ENCODE peak calls at places on chromosomes 4 and X, in five cellular contexts. T, I, J, E and N are unnamed samples.
A peak's percentile ranks its signal among the peaks of the same experiment; 100 is the strongest.

GRCh38 chrX:115138040-115138439 is 51.2 kb upstream of the RBMXL3 start:
- DNase-seq in T (no peak), I (no peak), J (no peak), E (no peak), N (no peak)

GRCh38 chrX:52933976-52934703 is 24.2 kb downstream of the FAM156A start:
- DNase-seq in T (no peak), I (no peak), J (no peak), E (no peak), N (no peak)

GRCh38 chr4:72366601-72367000 is 202.4 kb downstream of the ADAMTS3 start:
- DNase-seq in T (no peak), I (no peak), J (no peak), E (no peak), N (no peak)

GRCh38 chrX:19964017-19964710 is 26.7 kb downstream of the BCLAF3 start:
- DNase-seq in T (no peak), I (no peak), J (no peak), E (no peak), N (no peak)

GRCh38 chr4:142405021-142405991 is 440.8 kb downstream of the INPP4B start:
- DNase-seq in T (peak; percentile 23), I (peak; percentile 86), J (peak; percentile 27), E (peak; percentile 81), N (no peak)

GRCh38 chrX:16604300-16604699 is 45.7 kb upstream of the S100G start:
- DNase-seq in T (no peak), I (no peak), J (no peak), E (no peak), N (no peak)

GRCh38 chr4:15106417-15106816 is 104.1 kb downstream of the CPEB2 start:
- DNase-seq in T (no peak), I (no peak), J (no peak), E (no peak), N (no peak)

GRCh38 chr4:177177446-177178160 is 132.1 kb upstream of the NEIL3 start:
- DNase-seq in T (no peak), I (no peak), J (no peak), E (peak; percentile 43), N (no peak)

GRCh38 chrX:23898412-23898959 is 9.3 kb downstream of the APOO start:
- DNase-seq in T (no peak), I (no peak), J (no peak), E (peak; percentile 53), N (no peak)

GRCh38 chr4:127698789-127699200 is 31.4 kb upstream of the SLC25A31 start:
- DNase-seq in T (no peak), I (no peak), J (no peak), E (peak; percentile 78), N (no peak)

GRCh38 chr4:51842554-51843308 is at the start of gene DCUN1D4:
- DNase-seq in T (peak; percentile 100), I (peak; percentile 100), J (peak; percentile 95), E (peak; percentile 100), N (peak; percentile 100)
- TF ChIP-seq CTCF in T (peak; percentile 14), I (no peak), J (peak; percentile 26), E (peak; percentile 73), N (peak; percentile 65)

GRCh38 chrX:14923761-14924160 is 50.5 kb downstream of the MOSPD2 start:
- DNase-seq in T (no peak), I (no peak), J (no peak), E (no peak), N (no peak)

GRCh38 chrX:14919421-14919820 is 46.2 kb downstream of the MOSPD2 start:
- DNase-seq in T (no peak), I (no peak), J (no peak), E (no peak), N (no peak)

GRCh38 chrX:14926471-14926870 is 53.2 kb downstream of the MOSPD2 start:
- DNase-seq in T (no peak), I (no peak), J (no peak), E (no peak), N (no peak)

GRCh38 chrX:14920196-14920595 is 47.0 kb downstream of the MOSPD2 start:
- DNase-seq in T (no peak), I (no peak), J (no peak), E (peak; percentile 43), N (no peak)

GRCh38 chrX:14922437-14922836 is 49.2 kb downstream of the MOSPD2 start:
- DNase-seq in T (no peak), I (no peak), J (no peak), E (peak; percentile 88), N (no peak)
- TF ChIP-seq CTCF in T (no peak), I (no peak), J (no peak), E (no peak), N (no peak)

GRCh38 chr4:138979742-138980141 is 35.8 kb upstream of the NOCT start:
- DNase-seq in T (no peak), I (no peak), J (no peak), E (no peak), N (no peak)

GRCh38 chr4:138984647-138985046 is 30.9 kb upstream of the NOCT start:
- DNase-seq in T (no peak), I (no peak), J (no peak), E (no peak), N (no peak)

GRCh38 chr4:138983690-138984089 is 31.9 kb upstream of the NOCT start:
- DNase-seq in T (no peak), I (no peak), J (no peak), E (no peak), N (no peak)

GRCh38 chr4:138982754-138983153 is 32.8 kb upstream of the NOCT start:
- DNase-seq in T (no peak), I (no peak), J (no peak), E (no peak), N (no peak)

DNA sequence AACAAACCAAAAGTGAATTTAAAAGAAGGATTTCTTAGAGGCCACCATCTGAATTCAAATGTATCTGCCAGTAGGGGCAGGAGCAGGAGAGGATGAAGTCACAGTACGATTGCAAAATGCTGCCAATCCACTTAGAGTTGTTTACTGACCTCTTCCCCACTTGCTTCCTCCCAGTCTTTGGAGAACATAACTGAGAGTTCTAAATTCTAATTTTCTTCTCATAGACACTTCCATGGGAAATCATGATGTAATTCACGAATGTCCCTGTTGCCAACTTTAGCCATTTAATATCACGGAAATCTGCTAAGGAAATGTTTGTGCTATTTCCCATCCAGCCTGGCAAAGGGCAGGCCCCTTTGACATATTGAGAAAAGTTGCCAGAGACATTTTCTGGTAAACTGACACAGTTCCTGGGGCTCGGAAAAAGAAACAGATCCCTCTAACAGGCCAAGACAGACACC is 33.6 kb upstream of the NOCT start:
- DNase-seq in T (no peak), I (no peak), J (no peak), E (peak; percentile 15), N (no peak)
- TF ChIP-seq CTCF in T (no peak), I (no peak), J (no peak), E (peak; percentile 42), N (no peak)

DNA sequence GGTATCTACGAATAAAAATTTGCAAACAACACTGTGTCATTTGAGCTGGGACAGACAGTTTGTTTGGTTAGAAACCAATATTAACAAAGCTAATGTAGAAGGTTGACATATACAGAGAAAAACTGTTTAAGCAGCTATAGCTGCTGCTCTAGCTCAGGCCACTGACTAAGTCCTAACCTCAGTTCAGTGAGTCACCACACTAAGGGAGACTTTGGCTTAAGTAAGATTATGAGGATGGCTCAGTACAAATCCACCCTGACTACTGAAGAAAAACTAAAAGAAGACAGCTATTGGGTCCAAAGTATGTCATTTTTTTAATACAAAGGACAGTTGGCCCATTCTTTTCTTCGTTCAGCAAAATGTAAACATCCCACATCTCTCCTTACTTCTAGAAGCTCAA is 717.3 kb upstream of the ACTRT1 start:
- DNase-seq in T (no peak), I (no peak), J (no peak), E (no peak), N (no peak)
- TF ChIP-seq CTCF in T (no peak), I (no peak), J (no peak), E (no peak), N (no peak)

DNA sequence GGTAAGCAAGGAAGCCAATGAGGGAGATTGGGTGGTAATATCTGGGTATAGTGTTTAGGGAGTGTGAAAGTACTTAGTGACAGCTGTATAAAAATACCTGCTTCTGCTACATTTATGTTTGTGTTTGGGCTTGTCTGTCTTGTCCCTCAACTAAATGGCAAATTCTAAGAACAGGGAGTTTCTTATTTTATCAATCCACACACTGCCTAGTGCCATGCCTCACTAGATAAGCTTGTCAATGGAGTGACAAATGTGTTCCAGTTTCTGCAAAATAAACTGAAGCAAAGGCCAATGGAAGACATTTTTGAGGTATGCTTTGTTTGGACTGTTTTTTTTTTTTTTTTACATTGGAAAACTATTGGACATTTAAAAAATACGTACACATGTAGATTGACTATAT is 418.0 kb downstream of the SH2D1A start:
- DNase-seq in T (no peak), I (no peak), J (no peak), E (no peak), N (no peak)
- TF ChIP-seq CTCF in T (no peak), I (no peak), J (no peak), E (no peak), N (no peak)

DNA sequence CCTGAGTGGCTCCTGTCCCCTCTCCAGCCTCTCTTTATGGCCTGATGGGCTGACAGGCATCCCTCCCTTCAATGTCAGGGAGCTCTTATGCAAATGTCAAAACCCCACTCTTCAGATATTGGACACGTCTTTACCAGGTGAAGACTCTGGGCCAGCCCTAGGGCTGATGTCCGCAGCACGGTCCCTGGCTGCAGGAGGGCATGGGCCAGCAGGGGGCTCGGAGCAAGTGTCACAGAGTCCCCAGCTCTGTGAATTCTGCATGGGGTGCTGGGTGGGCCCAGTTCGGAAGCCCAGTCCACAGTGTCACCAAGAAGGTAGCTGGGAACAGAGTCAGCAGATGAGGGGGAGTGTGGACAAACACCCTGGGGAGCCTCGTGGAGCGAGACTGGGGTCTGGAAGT is 39.6 kb upstream of the PSAPL1 start:
- DNase-seq in T (no peak), I (no peak), J (no peak), E (no peak), N (no peak)
- TF ChIP-seq CTCF in T (no peak), I (no peak), J (no peak), E (no peak), N (no peak)

DNA sequence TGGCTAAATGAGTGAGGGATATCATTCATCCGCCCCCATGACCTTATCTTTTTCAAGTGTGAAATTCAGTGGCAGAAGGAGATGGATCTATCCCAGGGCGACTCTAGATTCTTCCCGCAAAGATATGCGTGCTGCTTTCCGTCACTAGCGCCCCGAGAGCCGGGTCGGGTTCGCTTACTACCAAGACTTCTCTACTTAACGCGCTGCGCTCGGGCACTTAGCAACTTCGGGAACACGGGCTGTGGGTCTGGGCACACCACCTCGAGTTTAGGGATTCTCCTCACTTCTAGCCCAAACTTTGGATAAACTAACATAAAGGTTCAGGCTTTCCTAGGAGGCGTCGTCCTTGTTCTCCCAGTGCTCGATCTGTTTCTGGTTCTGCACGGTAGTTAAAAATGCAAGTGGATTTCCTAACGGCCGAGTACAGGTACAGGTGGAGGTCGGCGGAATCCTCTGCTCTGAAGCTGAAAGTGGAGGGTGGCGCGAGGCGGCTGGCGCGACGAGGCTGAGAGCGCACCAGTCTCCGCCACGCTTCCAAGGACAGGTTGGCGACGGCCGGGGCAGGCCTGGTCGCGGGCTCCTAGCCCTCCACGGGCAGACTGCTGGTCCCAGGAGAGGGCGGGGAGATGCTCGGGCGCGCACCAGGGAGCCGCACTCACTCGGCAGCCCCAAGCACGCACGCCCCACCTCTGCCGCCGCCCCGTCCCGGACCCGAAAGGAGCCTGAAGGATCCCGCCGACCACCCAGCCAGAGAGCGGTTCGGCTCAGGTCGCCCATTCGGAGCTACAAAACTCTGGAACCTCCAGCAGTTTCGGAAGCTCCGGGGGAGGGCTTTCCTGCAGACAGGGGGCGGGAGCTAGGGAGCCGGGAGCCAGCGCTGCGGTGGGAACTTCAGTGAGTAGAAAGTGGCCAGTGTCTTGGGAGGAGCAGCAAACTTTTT is 100.8 kb upstream of the TENM3 start:
- DNase-seq in T (no peak), I (no peak), J (no peak), E (peak; percentile 35), N (peak; percentile 39)
- TF ChIP-seq CTCF in T (no peak), I (no peak), J (no peak), E (peak; percentile 55), N (no peak)